ENCODE peak calls at places on chromosomes 1 and 21, in five cellular contexts. One of them, this sample, is unnamed.

GRCh38 chr21:24445517-24445916 is 1161.8 kb downstream of the MRPL39 start:
- DNase-seq in Calu3: no peak
- DNase-seq in heart left ventricle: no peak
- DNase-seq in colonic mucosa: no peak
- DNase-seq in endodermal cell: no peak
- DNase-seq in this sample: no peak

GRCh38 chr1:206012086-206012859 is 9.1 kb upstream of the RAB7B start:
- DNase-seq in Calu3: peak; percentile 70
- DNase-seq in colonic mucosa: peak; percentile 91
- DNase-seq in endodermal cell: peak; percentile 73
- DNase-seq in heart left ventricle: peak; percentile 73
- DNase-seq in this sample: peak; percentile 93

GRCh38 chr1:193438312-193438711 is 251.9 kb upstream of the B3GALT2 start:
- DNase-seq in colonic mucosa: no peak
- DNase-seq in heart left ventricle: no peak
- DNase-seq in Calu3: no peak
- DNase-seq in endodermal cell: no peak
- DNase-seq in this sample: no peak

GRCh38 chr1:53145942-53146708 is 3.7 kb upstream of the SLC1A7 start:
- DNase-seq in heart left ventricle: peak; percentile 36
- DNase-seq in endodermal cell: peak; percentile 60
- DNase-seq in colonic mucosa: peak; percentile 40
- DNase-seq in Calu3: peak; percentile 91
- DNase-seq in this sample: peak; percentile 67

GRCh38 chr1:175839678-175840669 is 96.6 kb upstream of the TNR start:
- DNase-seq in colonic mucosa: peak; percentile 74
- DNase-seq in Calu3: no peak
- DNase-seq in heart left ventricle: no peak
- DNase-seq in endodermal cell: no peak
- DNase-seq in this sample: peak; percentile 19

GRCh38 chr1:224432672-224433040 is 1.9 kb downstream of the WDR26 start:
- DNase-seq in Calu3: no peak
- DNase-seq in heart left ventricle: no peak
- DNase-seq in endodermal cell: no peak
- DNase-seq in colonic mucosa: peak; percentile 36
- DNase-seq in this sample: no peak

GRCh38 chr1:44036409-44037111 is 5.3 kb upstream of the SLC6A9 start:
- DNase-seq in Calu3: peak; percentile 82
- DNase-seq in colonic mucosa: peak; percentile 85
- DNase-seq in endodermal cell: peak; percentile 92
- DNase-seq in heart left ventricle: peak; percentile 52
- DNase-seq in this sample: peak; percentile 75

GRCh38 chr1:241990040-241990439 is 8.9 kb downstream of the MAP1LC3C start:
- DNase-seq in Calu3: peak; percentile 79
- DNase-seq in heart left ventricle: peak; percentile 72
- DNase-seq in endodermal cell: peak; percentile 80
- DNase-seq in colonic mucosa: peak; percentile 68
- DNase-seq in this sample: peak; percentile 39

GRCh38 chr1:163170331-163170730 is 32.4 kb downstream of the RGS5 start:
- DNase-seq in endodermal cell: no peak
- DNase-seq in colonic mucosa: no peak
- DNase-seq in Calu3: no peak
- DNase-seq in heart left ventricle: no peak
- DNase-seq in this sample: no peak

GRCh38 chr1:201309420-201309819 is 26.1 kb downstream of the PKP1 start:
- DNase-seq in endodermal cell: peak; percentile 92
- DNase-seq in colonic mucosa: peak; percentile 84
- DNase-seq in heart left ventricle: peak; percentile 77
- DNase-seq in Calu3: peak; percentile 85
- DNase-seq in this sample: peak; percentile 86

GRCh38 chr1:2255420-2256369 is 27.6 kb downstream of the SKI start:
- DNase-seq in colonic mucosa: no peak
- DNase-seq in heart left ventricle: no peak
- DNase-seq in Calu3: no peak
- DNase-seq in endodermal cell: no peak
- DNase-seq in this sample: no peak

GRCh38 chr1:228219245-228219961 is 11.6 kb downstream of the OBSCN start:
- DNase-seq in colonic mucosa: peak; percentile 5
- DNase-seq in heart left ventricle: no peak
- DNase-seq in endodermal cell: no peak
- DNase-seq in Calu3: no peak
- DNase-seq in this sample: no peak

GRCh38 chr1:60265560-60266535 is 192.3 kb upstream of the C1orf87 start:
- DNase-seq in Calu3: no peak
- DNase-seq in endodermal cell: no peak
- DNase-seq in heart left ventricle: no peak
- DNase-seq in colonic mucosa: no peak
- DNase-seq in this sample: no peak